ENCODE peak calls at places on chromosomes 1 and 21, in five cellular contexts. G is B cell, F is GM12878, D is GM13977, H is A549. Y is an unnamed sample.

GRCh38 chr21:33732038-33732437 is 89.7 kb downstream of the ITSN1 start:
- DNase-seq in G (no peak), F (no peak), D (no peak), H (no peak), Y (no peak)

GRCh38 chr1:31843506-31843905 is 27.7 kb upstream of the SPOCD1 start:
- DNase-seq in G (no peak), F (no peak), D (no peak), H (no peak), Y (peak; percentile 61)

GRCh38 chr1:101288491-101288944 is 51.7 kb downstream of the S1PR1 start:
- DNase-seq in G (peak; percentile 33), F (peak; percentile 69), D (peak; percentile 46), H (peak; percentile 51), Y (peak; percentile 65)

GRCh38 chr1:113905435-113905861 is 322 bp downstream of the DCLRE1B start:
- DNase-seq in G (no peak), F (no peak), D (peak; percentile 29), H (no peak), Y (no peak)

GRCh38 chr1:69738458-69738857 is 170.7 kb downstream of the LRRC7 start:
- DNase-seq in G (no peak), F (no peak), D (no peak), H (no peak), Y (no peak)

GRCh38 chr1:94926365-94926914 is 470 bp downstream of the CNN3 start:
- DNase-seq in G (peak; percentile 62), F (no peak), D (peak; percentile 67), H (peak; percentile 47), Y (no peak)

GRCh38 chr1:6508876-6509602 is 17.6 kb upstream of the PLEKHG5 start:
- DNase-seq in G (no peak), F (no peak), D (no peak), H (no peak), Y (no peak)

GRCh38 chr1:201468844-201469644 is at the start of gene PHLDA3:
- DNase-seq in G (peak; percentile 51), F (no peak), D (peak; percentile 90), H (peak; percentile 77), Y (peak; percentile 86)

GRCh38 chr1:48823161-48823560 is 46.5 kb upstream of the BEND5 start:
- DNase-seq in G (no peak), F (no peak), D (no peak), H (no peak), Y (no peak)

GRCh38 chr21:39153373-39153772 is 29.9 kb downstream of the PSMG1 start:
- DNase-seq in G (no peak), F (no peak), D (no peak), H (no peak), Y (no peak)

GRCh38 chr1:73803380-73803779 is 394.6 kb downstream of the LRRIQ3 start:
- DNase-seq in G (no peak), F (no peak), D (no peak), H (no peak), Y (no peak)

GRCh38 chr21:35172231-35172630 is 123.1 kb upstream of the RUNX1 start:
- DNase-seq in G (no peak), F (no peak), D (no peak), H (no peak), Y (no peak)

GRCh38 chr1:41483960-41484844 is at the start of gene EDN2:
- DNase-seq in G (no peak), F (no peak), D (peak; percentile 52), H (peak; percentile 52), Y (no peak)

GRCh38 chr1:103948526-103948925 is 198.8 kb downstream of the AMY1C start:
- DNase-seq in G (no peak), F (no peak), D (no peak), H (no peak), Y (no peak)
- TF ChIP-seq CTCF in G (no peak), F (peak; percentile 6), D (peak; percentile 30), H (peak; percentile 12), Y (no peak)

GRCh38 chr1:156874142-156874541 is 13.5 kb downstream of the NTRK1 start:
- DNase-seq in G (no peak), F (no peak), D (no peak), H (no peak), Y (no peak)

GRCh38 chr1:156874572-156874971 is 13.9 kb downstream of the NTRK1 start:
- DNase-seq in G (no peak), F (no peak), D (no peak), H (no peak), Y (no peak)

GRCh38 chr1:156877433-156877832 is 16.1 kb upstream of the PEAR1 start:
- DNase-seq in G (no peak), F (no peak), D (no peak), H (no peak), Y (no peak)

GRCh38 chr1:156875067-156875615 is 14.5 kb downstream of the NTRK1 start:
- DNase-seq in G (no peak), F (no peak), D (no peak), H (no peak), Y (no peak)

DNA sequence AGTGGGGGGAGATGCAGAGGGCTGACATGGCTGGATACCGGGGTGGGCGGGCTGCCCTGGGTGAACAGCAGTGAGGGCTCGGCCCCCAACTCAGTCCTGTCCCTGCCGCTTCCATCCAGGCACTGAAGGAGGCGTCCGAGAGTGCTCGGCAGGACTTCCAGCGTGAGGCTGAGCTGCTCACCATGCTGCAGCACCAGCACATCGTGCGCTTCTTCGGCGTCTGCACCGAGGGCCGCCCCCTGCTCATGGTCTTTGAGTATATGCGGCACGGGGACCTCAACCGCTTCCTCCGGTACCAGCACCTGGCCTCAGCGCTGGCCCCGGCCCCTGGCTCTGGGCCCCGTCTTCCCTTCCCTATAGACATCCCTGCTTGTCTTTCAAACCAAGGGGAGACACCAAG is 15.6 kb downstream of the NTRK1 start:
- DNase-seq in G (no peak), F (no peak), D (no peak), H (no peak), Y (no peak)
- TF ChIP-seq CTCF in G (no peak), F (no peak), D (no peak), H (no peak), Y (no peak)

GRCh38 chr1:213286235-213286634 is 235.2 kb downstream of the RPS6KC1 start:
- DNase-seq in G (no peak), F (no peak), D (no peak), H (no peak), Y (no peak)
- TF ChIP-seq CTCF in G (peak; percentile 32), F (peak; percentile 28), D (no peak), H (no peak), Y (peak; percentile 14)

GRCh38 chr1:234691567-234691966 is 81.6 kb upstream of the IRF2BP2 start:
- DNase-seq in G (no peak), F (no peak), D (no peak), H (peak; percentile 22), Y (no peak)
- TF ChIP-seq CTCF in G (no peak), F (no peak), D (no peak), H (no peak), Y (peak; percentile 5)

DNA sequence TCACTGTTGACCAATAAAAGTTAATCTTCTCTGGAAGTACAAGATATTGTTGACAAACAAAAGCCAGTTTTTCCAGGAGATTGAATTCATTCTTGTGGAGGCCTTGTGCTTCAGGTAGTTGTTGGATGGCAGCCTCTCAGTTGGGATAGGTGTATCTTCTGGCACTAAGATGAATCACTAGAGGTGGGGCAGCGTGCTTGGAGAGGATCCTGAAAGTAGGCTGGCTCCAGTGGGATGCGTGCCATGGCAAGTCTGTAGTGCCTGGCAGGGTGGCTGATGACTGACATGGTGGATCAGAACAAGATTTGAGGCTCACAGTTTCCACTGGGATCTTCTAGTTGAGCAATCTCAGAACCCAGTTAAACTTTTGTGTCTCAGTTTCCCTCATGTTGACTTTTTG is 2.4 kb downstream of the VPS13D start:
- DNase-seq in G (no peak), F (no peak), D (no peak), H (no peak), Y (no peak)
- TF ChIP-seq CTCF in G (no peak), F (no peak), D (no peak), H (no peak), Y (no peak)

GRCh38 chr1:242787968-242788367 is 263.5 kb upstream of the PLD5 start:
- DNase-seq in G (no peak), F (no peak), D (no peak), H (no peak), Y (no peak)

GRCh38 chr1:242784807-242785206 is 260.3 kb upstream of the PLD5 start:
- DNase-seq in G (no peak), F (no peak), D (no peak), H (no peak), Y (no peak)

GRCh38 chr1:242784074-242784473 is 259.6 kb upstream of the PLD5 start:
- DNase-seq in G (peak; percentile 53), F (no peak), D (no peak), H (no peak), Y (no peak)

GRCh38 chr1:242788771-242789170 is 264.3 kb upstream of the PLD5 start:
- DNase-seq in G (no peak), F (peak; percentile 40), D (peak; percentile 10), H (no peak), Y (no peak)
- TF ChIP-seq CTCF in G (no peak), F (no peak), D (no peak), H (no peak), Y (no peak)

DNA sequence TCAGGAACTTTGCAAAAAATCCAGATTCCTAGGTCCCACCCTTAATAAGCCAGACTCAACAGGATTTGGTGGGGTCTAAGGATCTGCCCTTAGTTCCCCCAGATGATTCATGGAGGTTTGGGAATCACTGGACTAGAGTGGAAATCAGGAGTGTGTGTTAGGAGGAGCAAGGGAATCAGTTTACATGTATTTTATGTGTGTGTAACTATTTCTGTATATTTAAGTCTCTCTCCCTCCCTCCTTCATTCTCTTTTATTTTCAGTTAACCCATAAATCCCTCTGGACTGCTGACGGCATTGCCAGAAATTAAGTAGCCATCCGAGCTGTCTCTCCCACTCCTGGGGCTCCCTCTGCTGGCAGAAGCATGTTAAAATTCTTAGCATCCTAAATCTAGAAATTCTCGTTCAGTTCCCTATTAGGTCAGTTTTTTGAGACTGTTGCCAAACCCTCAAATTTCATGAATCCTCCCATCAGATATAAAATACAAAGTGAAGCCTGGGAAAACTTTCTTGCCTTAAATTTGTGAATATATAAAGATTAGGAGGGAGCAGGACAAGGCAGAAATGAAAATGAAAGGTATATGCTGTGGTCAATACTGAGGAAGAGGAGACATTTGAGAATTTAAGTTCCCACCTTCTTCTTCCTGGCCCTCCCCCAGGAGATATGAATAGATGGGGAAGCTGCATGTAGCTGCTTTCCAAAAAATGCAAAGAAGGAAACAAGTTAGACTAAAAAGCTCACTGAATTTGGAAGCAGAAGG is 11.7 kb upstream of the HSD11B1 start:
- DNase-seq in G (peak; percentile 41), F (peak; percentile 34), D (peak; percentile 65), H (peak; percentile 61), Y (peak; percentile 67)
- TF ChIP-seq CTCF in G (peak; percentile 90), F (peak; percentile 80), D (peak; percentile 81), H (peak; percentile 98), Y (peak; percentile 83)